ENCODE peak calls at places on chromosome 15, in five cellular contexts. W is PC-3, Z is IMR-90, L is pancreas, P is transverse colon. I is an unnamed sample.

GRCh38 chr15:43723151-43723550 is 23.1 kb upstream of the PDIA3 start:
- DNase-seq in W (no peak), Z (no peak), L (no peak), P (no peak), I (no peak)

GRCh38 chr15:80550219-80550909 is 144.7 kb upstream of the ABHD17C start:
- DNase-seq in W (peak; percentile 51), Z (peak; percentile 98), L (no peak), P (no peak), I (no peak)

GRCh38 chr15:29937956-29938355 is 115.7 kb upstream of the TJP1 start:
- DNase-seq in W (peak; percentile 94), Z (peak; percentile 91), L (no peak), P (no peak), I (no peak)

GRCh38 chr15:58771621-58772235 is 626 bp downstream of the MINDY2 start:
- DNase-seq in W (peak; percentile 35), Z (no peak), L (peak; percentile 35), P (peak; percentile 54), I (peak; percentile 10)

GRCh38 chr15:70342554-70343548 is 245.1 kb upstream of the TLE3 start:
- DNase-seq in W (no peak), Z (no peak), L (no peak), P (no peak), I (no peak)

GRCh38 chr15:93900476-93901400 is 330.6 kb upstream of the MCTP2 start:
- DNase-seq in W (no peak), Z (no peak), L (no peak), P (no peak), I (no peak)

GRCh38 chr15:63462053-63462452 is 42.3 kb upstream of the USP3 start:
- DNase-seq in W (peak; percentile 70), Z (peak; percentile 80), L (no peak), P (no peak), I (no peak)

GRCh38 chr15:83613716-83614115 is 40.2 kb upstream of the ADAMTSL3 start:
- DNase-seq in W (peak; percentile 23), Z (no peak), L (peak; percentile 9), P (no peak), I (no peak)

GRCh38 chr15:47523669-47524068 is 193.6 kb upstream of the SEMA6D start:
- DNase-seq in W (no peak), Z (peak; percentile 80), L (no peak), P (no peak), I (no peak)

GRCh38 chr15:74789741-74790079 is 7.8 kb downstream of the CSK start:
- DNase-seq in W (no peak), Z (no peak), L (no peak), P (no peak), I (no peak)

GRCh38 chr15:24857777-24858176 is 97.0 kb upstream of the SNRPN start:
- DNase-seq in W (peak; percentile 11), Z (peak; percentile 61), L (no peak), P (no peak), I (no peak)
- H3K27ac ChIP-seq in W (no peak overlapping the region), Z (peak overlapping the region; percentile 100), L (no peak overlapping the region), P (no peak overlapping the region), I (no peak overlapping the region)

GRCh38 chr15:71547066-71547465 is 263.3 kb upstream of the NR2E3 start:
- DNase-seq in W (no peak), Z (no peak), L (no peak), P (no peak), I (no peak)
- H3K27ac ChIP-seq in W (no peak overlapping the region), Z (no peak overlapping the region), L (no peak overlapping the region), P (no peak overlapping the region), I (no peak overlapping the region)

DNA sequence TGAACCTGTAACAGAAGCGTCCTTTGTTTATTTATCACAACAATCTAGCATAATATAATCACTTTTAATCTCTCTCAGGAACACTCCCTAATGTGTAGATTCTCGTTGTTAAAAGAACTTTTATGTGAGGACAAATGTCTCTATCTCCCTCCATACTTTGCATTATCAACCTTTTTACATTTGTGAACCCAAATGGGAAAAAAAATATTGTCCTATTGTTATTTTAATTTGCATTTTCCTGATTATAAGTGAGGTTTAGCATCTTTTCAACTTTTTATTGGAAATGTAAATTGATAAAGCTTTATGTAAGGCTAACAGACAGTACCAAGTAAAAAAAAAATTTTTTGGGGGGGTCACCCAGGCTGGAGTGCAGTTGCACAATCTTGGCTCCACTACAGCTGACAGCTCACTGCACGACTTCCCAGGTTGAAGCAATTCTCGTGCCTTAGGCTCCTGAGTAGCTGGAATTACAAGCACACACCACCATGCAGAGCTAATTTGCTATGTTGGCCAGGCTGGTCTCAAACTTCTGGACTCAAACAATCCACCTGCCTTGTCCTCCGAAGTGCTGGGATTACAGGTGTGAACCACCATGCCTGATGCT is 33.0 kb upstream of the DENND4A start:
- DNase-seq in W (peak; percentile 9), Z (peak; percentile 73), L (no peak), P (no peak), I (no peak)
- H3K27ac ChIP-seq in W (no peak overlapping the region), Z (no peak overlapping the region), L (no peak overlapping the region), P (no peak overlapping the region), I (no peak overlapping the region)

DNA sequence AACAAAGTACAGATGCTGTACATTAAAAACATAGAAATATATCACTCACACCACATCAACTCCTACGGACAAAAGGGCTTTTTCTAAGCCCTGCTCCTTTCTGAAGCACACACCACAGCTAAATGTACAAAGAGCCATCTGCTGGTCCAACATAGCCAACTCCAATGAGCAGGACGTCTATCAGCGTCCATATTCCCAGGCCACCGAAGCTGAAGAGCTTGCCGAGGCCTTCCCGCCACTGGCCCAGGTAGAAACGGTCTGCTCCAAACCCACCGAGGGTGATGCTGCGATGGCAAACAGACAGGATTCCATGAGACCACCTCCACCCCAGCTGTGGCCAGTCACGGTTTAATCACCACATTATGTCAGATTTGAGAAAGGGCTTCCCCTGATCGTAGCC is 9.8 kb downstream of the TM2D3 start:
- DNase-seq in W (no peak), Z (no peak), L (no peak), P (no peak), I (no peak)
- H3K27ac ChIP-seq in W (no peak overlapping the region), Z (no peak overlapping the region), L (no peak overlapping the region), P (peak overlapping the region; percentile 31), I (peak overlapping the region; percentile 67)